ENCODE peak calls at places on chromosomes 13 and 19, in ten cellular contexts. P is uterus, D is spleen, Q is body of pancreas, G is testis, J is tibial nerve, V is stomach, M is IMR-90, T is heart left ventricle, E is Peyer's patch. S is an unnamed sample.

GRCh38 chr13:42574435-42575311 is 721 bp downstream of the TNFSF11 start:
- DNase-seq in P (no peak), D (peak; percentile 83), Q (no peak), G (no peak), J (no peak), V (no peak), M (no peak), T (no peak), E (peak; percentile 59), S (no peak)

GRCh38 chr13:64793592-64793991 is 2436.5 kb downstream of the PCDH9 start:
- DNase-seq in P (no peak), D (no peak), Q (no peak), G (no peak), J (no peak), V (no peak), M (no peak), T (no peak), E (no peak), S (no peak)

GRCh38 chr19:15562861-15563260 is 52.2 kb upstream of the CYP4F8 start:
- DNase-seq in P (no peak), D (no peak), Q (peak; percentile 38), G (peak; percentile 63), J (no peak), V (no peak), M (peak; percentile 4), T (no peak), E (no peak), S (no peak)

GRCh38 chr19:6065685-6066365 is 44.5 kb downstream of the RFX2 start:
- DNase-seq in P (peak; percentile 83), D (no peak), Q (peak; percentile 41), G (peak; percentile 9), J (no peak), V (no peak), M (peak; percentile 30), T (no peak), E (peak; percentile 57), S (no peak)

GRCh38 chr19:40357655-40358054 is 9.2 kb downstream of the PLD3 start:
- DNase-seq in P (no peak), D (no peak), Q (no peak), G (no peak), J (no peak), V (no peak), M (peak; percentile 54), T (no peak), E (no peak), S (no peak)

GRCh38 chr13:38008636-38009035 is 139.1 kb upstream of the TRPC4 start:
- DNase-seq in P (no peak), D (no peak), Q (no peak), G (no peak), J (peak; percentile 23), V (no peak), M (no peak), T (no peak), E (no peak), S (no peak)

GRCh38 chr13:59734393-59734792 is 429.3 kb downstream of the DIAPH3 start:
- DNase-seq in P (no peak), D (no peak), Q (no peak), G (no peak), J (no peak), V (no peak), M (no peak), T (no peak), E (no peak), S (no peak)

GRCh38 chr19:7933411-7933810 is 7.5 kb upstream of the CTXN1 start:
- DNase-seq in P (no peak), D (no peak), Q (no peak), G (no peak), J (no peak), V (no peak), M (no peak), T (no peak), E (no peak), S (no peak)

GRCh38 chr13:101390461-101390860 is 25.8 kb downstream of the NALCN start:
- DNase-seq in P (no peak), D (no peak), Q (no peak), G (no peak), J (no peak), V (no peak), M (peak; percentile 30), T (no peak), E (no peak), S (no peak)

GRCh38 chr19:29139227-29139626 is 73.7 kb downstream of the UQCRFS1 start:
- DNase-seq in P (no peak), D (no peak), Q (no peak), G (no peak), J (no peak), V (no peak), M (no peak), T (no peak), E (no peak), S (no peak)

GRCh38 chr13:73399347-73400216 is 340.8 kb downstream of the KLF5 start:
- DNase-seq in P (no peak), D (no peak), Q (peak; percentile 8), G (no peak), J (no peak), V (peak; percentile 68), M (no peak), T (no peak), E (no peak), S (no peak)

GRCh38 chr19:46033401-46033800 is 7.4 kb downstream of the IGFL4 start:
- DNase-seq in P (no peak), D (no peak), Q (no peak), G (no peak), J (no peak), V (no peak), M (no peak), T (no peak), E (no peak), S (peak; percentile 28)
- H3K27me3 ChIP-seq in P (no peaks in the 10 kb centered on the region), D (no peaks in the 10 kb centered on the region), Q (no peaks in the 10 kb centered on the region), G (no peaks in the 10 kb centered on the region), J (no peaks in the 10 kb centered on the region), V (peaks cover 48% of the 10 kb centered on the region), M (peaks cover 26% of the 10 kb centered on the region), T (peaks cover 4% of the 10 kb centered on the region), E (no peaks in the 10 kb centered on the region), S (no peaks in the 10 kb centered on the region)

GRCh38 chr19:36986131-36986530 is 70.0 kb downstream of the ZNF568 start:
- DNase-seq in P (no peak), D (no peak), Q (no peak), G (no peak), J (no peak), V (no peak), M (no peak), T (no peak), E (no peak), S (no peak)
- H3K9me3 ChIP-seq in P (peaks cover 3% of the 10 kb centered on the region), D (peaks cover 84% of the 10 kb centered on the region), Q (no peaks in the 10 kb centered on the region), G (no peaks in the 10 kb centered on the region), J (no peaks in the 10 kb centered on the region), V (peaks cover 77% of the 10 kb centered on the region), M (peaks cover 14% of the 10 kb centered on the region), T (no peaks in the 10 kb centered on the region), E (peaks cover 9% of the 10 kb centered on the region), S (no peaks in the 10 kb centered on the region)

GRCh38 chr19:18329035-18329376 is 6.1 kb upstream of the LSM4 start:
- DNase-seq in P (no peak), D (no peak), Q (no peak), G (no peak), J (no peak), V (no peak), M (no peak), T (no peak), E (no peak), S (no peak)

GRCh38 chr19:18332917-18333530 is 7.4 kb upstream of the PGPEP1 start:
- DNase-seq in P (no peak), D (no peak), Q (no peak), G (no peak), J (no peak), V (no peak), M (no peak), T (no peak), E (no peak), S (no peak)

GRCh38 chr19:18326772-18327171 is 3.9 kb upstream of the LSM4 start:
- DNase-seq in P (no peak), D (no peak), Q (no peak), G (no peak), J (no peak), V (no peak), M (no peak), T (no peak), E (no peak), S (no peak)

GRCh38 chr19:18330865-18331264 is 8.0 kb upstream of the LSM4 start:
- DNase-seq in P (no peak), D (no peak), Q (no peak), G (no peak), J (no peak), V (no peak), M (no peak), T (no peak), E (no peak), S (no peak)

DNA sequence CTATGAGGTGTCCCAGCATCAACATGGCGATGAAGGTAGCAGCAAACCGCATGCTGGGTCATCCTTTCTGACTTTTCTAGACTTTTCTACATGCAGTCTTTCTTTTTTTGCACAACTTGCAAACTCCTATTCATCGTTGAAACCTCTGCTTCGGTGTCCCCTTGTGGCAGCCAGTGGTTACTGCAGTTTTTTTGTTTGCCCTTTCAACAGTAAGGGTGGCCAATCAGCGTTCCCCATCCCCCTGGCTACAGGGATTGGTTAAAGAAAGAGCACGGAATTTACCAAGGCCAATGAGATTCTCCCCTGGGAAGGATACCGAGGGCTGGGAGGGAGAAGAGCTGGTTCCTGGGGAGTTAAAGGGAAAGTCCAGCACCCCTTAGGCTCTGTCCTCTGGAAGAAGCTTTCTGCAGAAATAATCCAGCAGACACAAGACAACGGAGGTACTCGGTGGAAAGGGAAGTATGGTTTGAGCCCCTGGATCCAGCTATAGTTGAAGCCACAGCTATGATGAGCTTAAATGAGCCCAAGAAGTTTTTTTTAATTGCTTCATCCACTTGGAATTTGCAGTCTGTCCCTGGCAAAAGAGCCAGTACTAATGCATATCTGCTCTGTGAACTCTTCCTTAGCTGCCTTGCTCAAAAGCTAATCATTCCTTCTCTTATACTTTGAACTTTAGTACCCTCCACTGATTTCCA is 5.6 kb upstream of the LSM4 start:
- DNase-seq in P (peak; percentile 89), D (peak; percentile 88), Q (peak; percentile 96), G (peak; percentile 99), J (peak; percentile 99), V (peak; percentile 94), M (peak; percentile 97), T (peak; percentile 94), E (peak; percentile 97), S (peak; percentile 98)
- TF ChIP-seq POLR2A in P (peak; percentile 91), D (no peak), Q (peak; percentile 26), G (no peak), J (peak; percentile 80), V (no peak), M (no peak), T (peak; percentile 85), E (no peak), S (peak; percentile 48)

DNA sequence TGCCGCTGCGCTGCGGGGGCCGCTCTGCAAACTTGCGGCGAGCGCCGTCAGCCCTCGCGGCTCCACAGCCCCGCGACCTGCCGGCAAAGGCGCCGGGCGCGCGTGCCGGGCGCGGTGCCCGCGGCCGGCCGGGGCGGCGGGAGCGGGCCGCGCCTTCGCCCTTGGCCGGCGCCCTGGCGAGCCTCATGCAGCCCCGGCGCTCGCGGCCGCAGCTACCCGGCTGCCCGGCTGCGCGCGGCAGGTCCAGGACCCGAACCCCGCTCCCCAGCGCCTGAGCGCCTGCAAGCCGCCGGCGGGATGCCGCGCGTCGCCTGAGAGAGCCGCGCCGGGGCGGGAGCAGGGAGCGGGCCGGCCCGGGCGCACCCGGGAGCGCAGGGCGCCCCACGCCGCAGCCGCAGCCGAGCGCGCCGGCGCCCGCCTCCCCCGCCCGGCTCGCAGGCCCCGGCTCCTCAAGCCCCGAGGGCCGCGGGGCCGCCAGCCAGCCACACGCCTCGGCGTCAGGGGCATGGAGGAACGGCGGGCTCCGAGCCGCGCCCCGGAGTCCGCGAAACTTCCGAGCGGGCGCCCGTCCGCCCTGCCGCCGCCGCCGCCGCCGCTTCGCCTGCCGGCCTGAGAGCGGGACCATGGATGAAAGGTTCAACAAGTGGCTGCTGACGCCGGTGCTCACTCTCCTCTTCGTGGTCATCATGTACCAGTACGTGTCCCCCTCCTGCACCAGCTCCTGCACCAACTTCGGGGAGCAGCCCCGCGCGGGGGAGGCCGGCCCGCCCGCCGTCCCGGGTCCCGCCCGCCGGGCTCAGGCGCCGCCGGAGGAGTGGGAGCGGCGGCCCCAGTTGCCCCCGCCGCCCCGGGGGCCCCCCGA is 564 bp downstream of the HS6ST3 start:
- DNase-seq in P (no peak), D (no peak), Q (peak; percentile 44), G (peak; percentile 22), J (no peak), V (peak; percentile 28), M (no peak), T (no peak), E (no peak), S (no peak)
- H3K27me3 ChIP-seq in P (no peaks in the 10 kb centered on the region), D (peaks cover 35% of the 10 kb centered on the region), Q (no peaks in the 10 kb centered on the region), G (no peaks in the 10 kb centered on the region), J (no peaks in the 10 kb centered on the region), V (peaks cover 71% of the 10 kb centered on the region), M (peaks cover 49% of the 10 kb centered on the region), T (peaks cover 15% of the 10 kb centered on the region), E (no peaks in the 10 kb centered on the region), S (peaks cover 14% of the 10 kb centered on the region)

S was measured in sigmoid colon.